ENCODE peak calls at places on chromosomes 11 and 22, in six cellular contexts. B is C1 segment of cervical spinal cord; F is left cardiac atrium; N is CD8-positive, alpha-beta T cell; D is adipocyte; A is mesothelial cell of epicardium. W is an unnamed sample.

GRCh38 chr22:46734830-46735453 is 3.1 kb downstream of the CERK start:
- DNase-seq in D (no peak), N (peak), F (no peak), B (no peak), A (no peak), W (peak)

GRCh38 chr11:64888761-64889511 is 10.5 kb upstream of the EHD1 start:
- DNase-seq in B (no peak), A (no peak), N (no peak), D (no peak), F (no peak), W (no peak)

GRCh38 chr11:61533401-61533800 is 24.9 kb downstream of the LRRC10B start:
- DNase-seq in N (no peak), D (no peak), F (no peak), A (no peak), B (no peak), W (no peak)

GRCh38 chr11:132072044-132072879 is 701.8 kb downstream of the NTM start:
- DNase-seq in A (no peak), B (no peak), N (no peak), F (no peak), D (peak), W (no peak)

GRCh38 chr11:294795-295194 is 4.5 kb downstream of the IFITM5 start:
- DNase-seq in F (peak), D (no peak), B (no peak), N (no peak), A (no peak), W (no peak)

GRCh38 chr22:48953103-48953720 is 874.5 kb downstream of the BRD1 start:
- DNase-seq in B (no peak), D (no peak), F (no peak), N (no peak), A (peak), W (no peak)

GRCh38 chr11:12288934-12289666 is 88.3 kb upstream of the PARVA start:
- DNase-seq in B (no peak), D (no peak), N (no peak), A (no peak), F (no peak), W (no peak)

GRCh38 chr11:65016705-65017104 is 2.7 kb downstream of the ARL2 start:
- DNase-seq in F (no peak), B (no peak), A (no peak), D (no peak), N (no peak), W (no peak)

GRCh38 chr11:1226981-1227550 is 4.2 kb downstream of the MUC5B start:
- DNase-seq in B (no peak), D (no peak), F (peak), A (no peak), N (no peak), W (no peak)